ENCODE peak calls at places on chromosomes 5 and 9, in eight cellular contexts. E is astrocyte of the spinal cord, Z is endodermal cell, N is PC-3, W is GM06990, B is SK-N-SH, Y is upper lobe of right lung, Q is tibial nerve. F is an unnamed sample.

GRCh38 chr5:138963763-138964371 is 88.7 kb upstream of the LRRTM2 start:
- DNase-seq in W (no peak), E (no peak), N (no peak), Q (no peak), Y (peak; percentile 28), Z (no peak), B (no peak), F (no peak)

GRCh38 chr9:112496074-112496722 is 9.6 kb downstream of the KIAA1958 start:
- DNase-seq in Y (no peak), N (peak; percentile 8), Q (no peak), Z (no peak), E (no peak), W (no peak), B (no peak), F (no peak)

GRCh38 chr9:130833324-130833990 is 1.6 kb upstream of the ABL1 start:
- DNase-seq in B (peak; percentile 78), N (peak; percentile 17), Y (no peak), E (peak; percentile 78), Z (no peak), Q (no peak), W (no peak), F (no peak)

GRCh38 chr9:137949260-137949659 is 71.7 kb downstream of the CACNA1B start:
- DNase-seq in B (no peak), Y (no peak), Z (no peak), E (no peak), Q (no peak), N (no peak), W (no peak), F (no peak)

GRCh38 chr9:114138537-114138936 is 16.8 kb upstream of the COL27A1 start:
- DNase-seq in Z (no peak), N (no peak), E (no peak), Q (no peak), Y (no peak), W (no peak), B (no peak), F (no peak)

GRCh38 chr5:169050146-169050571 is 250.8 kb downstream of the SLIT3 start:
- DNase-seq in N (peak; percentile 94), Q (no peak), E (peak; percentile 4), Z (no peak), B (no peak), Y (no peak), W (no peak), F (no peak)

GRCh38 chr5:160167623-160168165 is 48.4 kb upstream of the PWWP2A start:
- DNase-seq in B (no peak), W (no peak), Z (no peak), Y (no peak), N (peak; percentile 22), Q (no peak), E (no peak), F (no peak)

GRCh38 chr9:9942764-9943424 is 669.9 kb downstream of the PTPRD start:
- DNase-seq in E (peak; percentile 76), Q (peak; percentile 19), Y (peak; percentile 63), B (peak; percentile 47), W (peak; percentile 0), Z (peak; percentile 93), N (peak; percentile 65), F (peak; percentile 59)

GRCh38 chr5:134174841-134175839 is 1.6 kb downstream of the SKP1 start:
- DNase-seq in B (peak; percentile 32), Y (no peak), N (peak; percentile 51), E (peak; percentile 65), Q (no peak), Z (no peak), W (no peak), F (no peak)

GRCh38 chr9:81317223-81317622 is 372.1 kb downstream of the TLE1 start:
- DNase-seq in E (no peak), B (no peak), Y (no peak), W (no peak), Q (no peak), Z (no peak), N (no peak), F (no peak)

GRCh38 chr9:130887494-130888144 is 9.0 kb downstream of the QRFP start:
- DNase-seq in B (no peak), Y (no peak), W (no peak), E (no peak), N (no peak), Q (no peak), Z (no peak), F (no peak)

GRCh38 chr9:16023466-16023865 is 470.6 kb downstream of the CCDC171 start:
- DNase-seq in B (no peak), W (no peak), Y (no peak), N (peak; percentile 79), Q (no peak), Z (no peak), E (peak; percentile 83), F (no peak)

GRCh38 chr9:37944671-37945481 is 40.9 kb upstream of the SLC25A51 start:
- DNase-seq in B (no peak), Y (no peak), N (peak; percentile 47), Z (peak; percentile 72), E (peak; percentile 37), W (no peak), Q (no peak), F (no peak)

GRCh38 chr9:87122947-87123685 is 175.8 kb upstream of the GAS1 start:
- DNase-seq in N (no peak), Y (no peak), E (peak; percentile 72), Q (no peak), Z (no peak), W (no peak), B (no peak), F (no peak)

DNA sequence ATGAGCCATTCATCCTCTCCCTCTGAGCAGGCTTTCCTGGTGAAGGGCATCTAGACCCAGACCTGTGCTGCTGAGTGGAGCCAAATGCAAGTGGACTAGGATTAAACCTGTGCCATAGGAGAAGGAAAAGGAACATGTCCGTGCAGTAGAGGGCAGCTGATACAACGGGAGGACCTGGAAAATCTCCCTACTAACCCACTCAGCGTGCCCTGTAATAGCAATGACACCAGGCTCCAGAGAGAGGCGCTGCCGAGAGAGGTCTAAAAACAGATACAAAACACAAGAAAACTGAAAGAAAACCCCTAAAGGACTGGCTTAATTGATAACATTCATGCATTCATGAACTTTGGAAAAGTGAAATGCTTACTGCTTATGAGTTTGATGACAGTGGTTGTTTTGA is 60.8 kb downstream of the PFDN1 start:
- DNase-seq in E (no peak), Q (no peak), Y (no peak), N (no peak), Z (peak; percentile 84), W (no peak), B (no peak), F (no peak)
- TF ChIP-seq CTCF in E (no peak), Q (no peak), Y (no peak), N (peak; percentile 36), Z (peak; percentile 60), W (peak; percentile 1), B (peak; percentile 42), F (no peak)

DNA sequence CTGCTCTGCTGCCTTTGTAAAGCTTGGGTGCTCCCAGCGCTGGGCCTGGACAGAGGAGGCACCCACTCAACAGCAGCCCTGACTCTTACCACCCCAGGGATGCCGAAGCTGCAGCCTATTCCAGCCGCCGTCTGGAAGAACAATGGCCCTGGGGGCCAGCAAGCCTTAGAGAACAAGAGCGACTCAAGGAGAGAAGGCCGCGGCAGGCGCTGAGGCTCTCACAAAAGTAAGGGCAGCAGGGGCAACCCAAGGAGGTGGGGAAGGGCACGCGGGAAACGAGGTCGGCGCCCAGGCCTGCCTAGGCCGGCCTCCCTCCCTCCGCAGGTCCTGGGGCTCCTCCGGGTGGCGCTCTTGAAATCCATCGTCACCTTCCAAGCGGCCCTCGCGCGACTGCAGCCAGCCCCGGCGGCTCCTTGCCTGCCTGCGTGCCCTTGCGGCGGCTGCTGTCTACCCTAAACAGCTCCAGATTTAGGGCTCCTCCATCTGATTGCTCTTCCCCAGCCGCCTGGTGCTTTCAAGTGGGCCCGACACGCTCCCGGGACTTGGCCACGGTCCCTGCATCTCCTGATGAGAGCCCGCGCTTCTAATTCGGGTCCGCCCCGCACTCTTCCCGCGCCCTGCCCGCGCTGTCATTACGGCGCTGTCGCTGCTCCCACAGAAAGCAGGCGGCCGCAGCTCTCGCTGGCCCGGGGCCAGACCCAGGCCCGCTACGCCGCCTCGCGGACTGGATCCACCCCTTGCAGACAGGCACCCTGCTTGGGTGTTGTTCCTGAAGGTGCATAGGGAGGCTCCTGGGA is 213.3 kb downstream of the SEMA6A start:
- DNase-seq in B (peak; percentile 37), N (no peak), Q (no peak), Y (peak; percentile 70), W (no peak), Z (peak; percentile 94), E (peak; percentile 27), F (no peak)
- TF ChIP-seq CTCF in B (no peak), N (no peak), Q (no peak), Y (no peak), W (no peak), Z (peak; percentile 72), E (peak; percentile 33), F (no peak)

GRCh38 chr9:83920942-83921707 is at the start of gene KIF27:
- DNase-seq in Y (peak; percentile 100), E (peak; percentile 98), Q (peak; percentile 99), W (peak; percentile 98), Z (peak; percentile 100), N (peak; percentile 93), B (peak; percentile 96), F (peak; percentile 98)
- TF ChIP-seq CTCF in Y (peak; percentile 46), E (peak; percentile 20), Q (peak; percentile 81), W (no peak), Z (peak; percentile 73), N (peak; percentile 46), B (peak; percentile 38), F (peak; percentile 58)

DNA sequence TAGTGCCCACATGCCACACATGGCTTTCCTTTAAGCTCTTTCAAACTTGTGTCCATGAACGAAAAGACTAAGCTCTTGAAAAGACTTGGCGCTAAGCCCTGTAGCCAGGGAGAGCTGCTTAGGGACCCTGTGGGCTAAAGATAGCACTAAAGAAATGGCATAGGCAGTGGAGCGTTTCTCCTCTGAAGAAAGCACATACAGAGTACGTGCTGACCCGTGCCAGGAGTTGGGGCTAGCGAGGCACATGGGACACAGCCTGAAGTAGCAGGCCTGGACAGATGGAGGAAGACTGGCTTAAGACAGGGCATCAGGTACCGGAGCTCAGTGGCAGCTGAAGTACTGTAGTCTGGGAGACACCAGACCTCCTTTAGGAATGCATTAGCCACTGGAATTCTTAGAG is 39.7 kb downstream of the ADGRV1 start:
- DNase-seq in Q (no peak), Y (no peak), E (peak; percentile 15), B (no peak), N (no peak), Z (no peak), W (no peak), F (no peak)
- TF ChIP-seq CTCF in Q (no peak), Y (no peak), E (no peak), B (no peak), N (no peak), Z (no peak), W (no peak), F (no peak)

DNA sequence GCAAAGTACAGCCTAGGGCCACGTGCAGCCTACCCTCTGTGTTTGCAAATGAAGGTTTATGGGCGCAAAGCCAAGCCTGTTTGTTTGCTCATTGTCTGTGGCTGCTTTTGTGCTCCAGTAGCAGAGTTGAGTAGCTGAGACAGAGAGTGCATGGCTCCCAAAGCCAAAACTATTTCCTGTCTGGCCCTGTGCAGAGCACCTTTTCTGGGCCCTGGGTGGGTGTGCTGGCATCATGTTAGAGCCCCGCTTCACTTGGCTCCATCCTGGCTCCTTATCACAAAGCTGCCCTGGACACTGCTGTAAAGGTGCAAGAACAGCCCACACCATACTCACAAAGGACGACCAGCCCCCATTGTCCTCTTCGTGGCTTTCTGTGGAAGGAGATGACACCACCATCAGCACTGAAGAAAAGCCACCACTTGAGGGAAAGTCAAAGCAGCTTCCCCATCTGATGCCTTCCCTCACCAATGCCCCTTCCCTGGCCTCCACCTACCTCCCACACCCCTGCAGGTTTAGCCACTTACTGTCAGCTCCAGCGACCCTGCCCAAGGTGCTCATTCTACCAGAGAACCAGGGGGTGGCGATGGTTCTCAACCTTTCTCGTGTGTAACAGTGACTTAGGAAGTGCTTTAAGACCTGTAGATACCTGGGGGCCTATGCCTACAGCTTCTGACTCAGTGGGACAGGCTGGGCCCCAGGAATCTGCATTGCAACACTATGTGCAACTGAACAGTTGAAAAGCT is 23.4 kb downstream of the LCP2 start:
- DNase-seq in W (no peak), Y (no peak), E (no peak), Z (peak; percentile 89), Q (no peak), B (peak; percentile 42), N (peak; percentile 25), F (peak; percentile 85)
- TF ChIP-seq CTCF in W (peak; percentile 60), Y (peak; percentile 20), E (no peak), Z (peak; percentile 75), Q (no peak), B (no peak), N (peak; percentile 32), F (peak; percentile 48)

F was measured in CD8-positive, alpha-beta T cell.